ENCODE peak calls at places on chromosomes 1 and 21, in ten cellular contexts. M is A549; W is endodermal cell; K is neuronal stem cell; D is CD8-positive, alpha-beta T cell; T is AG04450; G is left lung; C is ovary; Q is SJCRH30; E is uterus. J is an unnamed sample. For H3K9me3, the result is how much of the 10 kb centered on the place peaks cover.

GRCh38 chr1:151352001-151352718 is 5.1 kb upstream of the RFX5 start:
- DNase-seq in M (peak), W (no peak), K (no peak), D (no peak), T (no peak), G (no peak), C (no peak), Q (peak), E (no peak), J (no peak)

GRCh38 chr21:32726742-32727477 is 903 bp downstream of the SYNJ1 start:
- DNase-seq in M (peak), W (peak), K (peak), D (no peak), T (no peak), G (peak), C (no peak), Q (peak), E (no peak), J (peak)

GRCh38 chr21:26945916-26946315 is 21.0 kb downstream of the ADAMTS5 start:
- DNase-seq in M (no peak), W (peak), K (no peak), D (no peak), T (no peak), G (peak), C (peak), Q (no peak), E (peak), J (no peak)

GRCh38 chr1:179217943-179218507 is 11.5 kb downstream of the ABL2 start:
- DNase-seq in M (no peak), W (no peak), K (no peak), D (no peak), T (no peak), G (no peak), C (no peak), Q (no peak), E (no peak), J (no peak)

GRCh38 chr1:173507847-173508209 is 30.7 kb downstream of the PRDX6 start:
- DNase-seq in M (no peak), W (no peak), K (no peak), D (no peak), T (no peak), G (no peak), C (no peak), Q (no peak), E (no peak), J (no peak)

GRCh38 chr1:41751804-41752513 is 166.8 kb downstream of the HIVEP3 start:
- DNase-seq in M (no peak), W (no peak), K (no peak), D (no peak), T (no peak), G (no peak), C (no peak), Q (no peak), E (no peak), J (no peak)

GRCh38 chr1:238677567-238677966 is 708.8 kb upstream of the CHRM3 start:
- DNase-seq in M (no peak), W (no peak), K (no peak), D (no peak), T (no peak), G (no peak), C (no peak), Q (no peak), E (no peak), J (no peak)

GRCh38 chr1:89847191-89847729 is 26.4 kb downstream of the LRRC8D start:
- DNase-seq in M (no peak), W (no peak), K (no peak), D (no peak), T (no peak), G (no peak), C (no peak), Q (no peak), E (no peak), J (no peak)

GRCh38 chr1:85940621-85941306 is 215.8 kb downstream of the COL24A1 start:
- DNase-seq in M (no peak), W (no peak), K (no peak), D (no peak), T (peak), G (no peak), C (no peak), Q (no peak), E (no peak), J (no peak)

GRCh38 chr21:21247441-21247840 is 249.2 kb downstream of the NCAM2 start:
- DNase-seq in M (no peak), W (no peak), K (no peak), D (no peak), T (no peak), G (no peak), C (no peak), Q (no peak), E (no peak), J (no peak)

GRCh38 chr1:26161408-26162219 is 2.7 kb downstream of the FAM110D start:
- DNase-seq in M (peak), W (peak), K (no peak), D (no peak), T (no peak), G (no peak), C (peak), Q (no peak), E (peak), J (peak)

DNA sequence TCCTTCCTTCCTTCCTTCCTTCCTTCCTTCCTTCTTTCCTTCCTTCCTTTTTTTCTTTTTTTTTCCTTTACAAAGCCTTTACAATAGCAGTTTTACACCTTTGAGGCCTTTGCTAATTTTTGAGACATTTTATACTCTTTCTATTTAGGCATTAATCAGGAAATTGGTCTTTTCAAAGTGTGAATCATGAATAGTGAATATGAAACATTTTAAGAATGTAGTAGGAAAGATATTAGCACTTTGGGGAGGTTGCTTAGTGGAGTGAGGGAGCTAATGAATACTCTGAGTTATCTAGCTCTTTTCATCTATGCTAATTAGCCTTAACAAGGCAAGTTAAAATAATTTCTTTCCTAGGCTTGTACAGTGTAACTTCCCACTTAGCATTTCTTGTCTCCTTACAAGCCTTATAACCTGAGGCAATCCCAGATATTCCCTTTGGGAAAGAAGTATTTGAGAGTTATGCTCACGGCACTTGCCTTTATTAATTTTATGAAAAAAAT is 122.5 kb downstream of the NTNG1 start:
- DNase-seq in M (no peak), W (no peak), K (no peak), D (no peak), T (no peak), G (no peak), C (no peak), Q (no peak), E (no peak), J (no peak)
- H3K27ac ChIP-seq in M (no peak), W (no peak), K (no peak), D (no peak), T (no peak), G (no peak), C (no peak), Q (no peak), E (no peak), J (no peak)

DNA sequence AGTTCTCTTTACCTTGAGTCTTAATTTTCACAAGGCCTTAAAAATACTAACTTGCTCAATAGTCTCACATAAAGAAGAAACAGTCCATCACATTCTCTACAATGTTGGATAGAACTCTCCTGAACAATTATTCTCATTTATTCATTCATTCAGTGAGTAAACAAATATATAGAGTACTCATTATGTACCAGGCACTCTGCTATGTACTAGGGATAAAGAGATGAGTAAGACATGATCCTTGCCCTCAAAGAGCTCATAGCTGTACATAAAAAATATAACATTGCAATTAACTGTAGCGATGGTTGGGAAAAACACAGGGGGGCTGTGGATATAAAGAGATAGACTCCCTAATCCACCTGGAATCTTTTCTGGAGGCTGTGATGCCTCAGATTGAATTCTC is 586.9 kb upstream of the BEND5 start:
- DNase-seq in M (no peak), W (no peak), K (no peak), D (no peak), T (no peak), G (no peak), C (no peak), Q (no peak), E (no peak), J (no peak)
- H3K9me3 ChIP-seq in M (under half), W (half or more), K (under half), D (under half), T (under half), G (under half), C (under half), Q (under half), E (under half), J (under half)

GRCh38 chr1:61951731-61952585 is 209.7 kb downstream of the PATJ start:
- DNase-seq in M (no peak), W (peak), K (peak), D (no peak), T (no peak), G (no peak), C (no peak), Q (peak), E (no peak), J (no peak)

GRCh38 chr1:61953076-61953789 is 211.0 kb downstream of the PATJ start:
- DNase-seq in M (no peak), W (no peak), K (no peak), D (no peak), T (no peak), G (no peak), C (no peak), Q (no peak), E (no peak), J (no peak)

GRCh38 chr1:61950418-61950817 is 208.1 kb downstream of the PATJ start:
- DNase-seq in M (peak), W (no peak), K (no peak), D (no peak), T (no peak), G (no peak), C (no peak), Q (peak), E (no peak), J (no peak)

GRCh38 chr1:61953790-61954150 is 211.5 kb downstream of the PATJ start:
- DNase-seq in M (no peak), W (no peak), K (no peak), D (no peak), T (no peak), G (no peak), C (no peak), Q (no peak), E (no peak), J (no peak)

GRCh38 chr1:61952675-61953074 is 210.4 kb downstream of the PATJ start:
- DNase-seq in M (no peak), W (no peak), K (no peak), D (no peak), T (no peak), G (no peak), C (no peak), Q (no peak), E (no peak), J (no peak)
- H3K27ac ChIP-seq in M (no peak), W (no peak), K (no peak), D (no peak), T (no peak), G (no peak), C (no peak), Q (no peak), E (no peak), J (no peak)

GRCh38 chr1:152817309-152817708 is 5.5 kb downstream of the LCE1B start:
- DNase-seq in M (no peak), W (no peak), K (no peak), D (no peak), T (no peak), G (no peak), C (no peak), Q (no peak), E (no peak), J (no peak)
- H3K9me3 ChIP-seq in M (under half), W (half or more), K (under half), D (under half), T (under half), G (under half), C (under half), Q (under half), E (under half), J (under half)

GRCh38 chr21:45945066-45945867 is 36.3 kb upstream of the COL6A1 start:
- DNase-seq in M (no peak), W (no peak), K (no peak), D (no peak), T (no peak), G (no peak), C (no peak), Q (no peak), E (no peak), J (no peak)
- H3K27ac ChIP-seq in M (no peak), W (no peak), K (no peak), D (no peak), T (no peak), G (no peak), C (no peak), Q (no peak), E (no peak), J (no peak)

DNA sequence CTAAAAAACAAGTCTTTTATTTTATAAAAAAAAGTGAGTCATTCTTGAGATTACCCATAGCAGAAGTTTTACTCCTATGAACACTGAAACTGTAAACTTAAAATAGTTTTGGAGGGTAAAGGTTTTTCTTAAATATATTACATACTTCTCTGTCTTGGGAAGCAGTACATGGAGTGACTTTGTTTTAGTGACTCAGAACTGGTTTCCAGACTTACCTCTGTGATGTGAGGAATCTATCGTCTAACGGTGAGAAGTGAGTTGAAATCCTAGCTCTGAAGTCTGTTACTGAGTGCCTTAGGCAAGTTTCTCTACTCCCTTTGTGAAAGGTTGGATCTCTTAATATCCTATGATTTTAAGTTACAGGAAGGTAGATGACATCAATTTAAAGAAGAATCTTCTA is 176.3 kb upstream of the POU3F1 start:
- DNase-seq in M (no peak), W (no peak), K (no peak), D (no peak), T (no peak), G (no peak), C (no peak), Q (no peak), E (no peak), J (no peak)
- H3K9me3 ChIP-seq in M (under half), W (under half), K (under half), D (under half), T (under half), G (under half), C (under half), Q (under half), E (under half), J (under half)

GRCh38 chr21:43337901-43338655 is 88.9 kb downstream of the SIK1 start:
- DNase-seq in M (no peak), W (no peak), K (no peak), D (no peak), T (no peak), G (no peak), C (no peak), Q (no peak), E (no peak), J (no peak)
- H3K27ac ChIP-seq in M (peak), W (no peak), K (no peak), D (no peak), T (no peak), G (no peak), C (no peak), Q (no peak), E (no peak), J (no peak)

GRCh38 chr1:50419192-50419906 is 3.9 kb downstream of the DMRTA2 start:
- DNase-seq in M (no peak), W (peak), K (peak), D (no peak), T (no peak), G (no peak), C (no peak), Q (no peak), E (no peak), J (peak)

GRCh38 chr1:50417946-50418599 is 5.2 kb downstream of the DMRTA2 start:
- DNase-seq in M (no peak), W (no peak), K (no peak), D (no peak), T (no peak), G (no peak), C (no peak), Q (no peak), E (no peak), J (no peak)

GRCh38 chr1:50417487-50417886 is 5.8 kb downstream of the DMRTA2 start:
- DNase-seq in M (no peak), W (peak), K (no peak), D (no peak), T (no peak), G (no peak), C (no peak), Q (no peak), E (no peak), J (no peak)

GRCh38 chr1:50419907-50420248 is 3.4 kb downstream of the DMRTA2 start:
- DNase-seq in M (no peak), W (no peak), K (no peak), D (no peak), T (no peak), G (no peak), C (no peak), Q (no peak), E (no peak), J (no peak)

GRCh38 chr1:50418600-50419109 is 4.6 kb downstream of the DMRTA2 start:
- DNase-seq in M (no peak), W (peak), K (peak), D (no peak), T (no peak), G (no peak), C (no peak), Q (no peak), E (no peak), J (no peak)
- H3K9me3 ChIP-seq in M (under half), W (under half), K (under half), D (under half), T (under half), G (under half), C (under half), Q (under half), E (under half), J (under half)

GRCh38 chr1:180271640-180272255 is 41.7 kb downstream of the LHX4 start:
- DNase-seq in M (no peak), W (peak), K (no peak), D (no peak), T (no peak), G (no peak), C (no peak), Q (peak), E (no peak), J (no peak)

GRCh38 chr1:180270767-180271639 is 40.9 kb downstream of the LHX4 start:
- DNase-seq in M (no peak), W (peak), K (no peak), D (no peak), T (peak), G (no peak), C (peak), Q (peak), E (no peak), J (no peak)

GRCh38 chr1:180267761-180268555 is 37.9 kb downstream of the LHX4 start:
- DNase-seq in M (no peak), W (peak), K (no peak), D (no peak), T (no peak), G (no peak), C (no peak), Q (peak), E (no peak), J (no peak)

GRCh38 chr1:180268556-180269044 is 38.5 kb downstream of the LHX4 start:
- DNase-seq in M (no peak), W (peak), K (no peak), D (no peak), T (no peak), G (no peak), C (no peak), Q (peak), E (no peak), J (no peak)

GRCh38 chr1:180269848-180270766 is 40.0 kb downstream of the LHX4 start:
- DNase-seq in M (peak), W (peak), K (no peak), D (no peak), T (no peak), G (no peak), C (no peak), Q (peak), E (no peak), J (peak)
- H3K27ac ChIP-seq in M (no peak), W (no peak), K (peak), D (no peak), T (no peak), G (no peak), C (no peak), Q (peak), E (no peak), J (no peak)

GRCh38 chr1:32622205-32622604 is 28.1 kb downstream of the ZBTB8OS start:
- DNase-seq in M (no peak), W (no peak), K (no peak), D (no peak), T (no peak), G (no peak), C (no peak), Q (no peak), E (no peak), J (no peak)

GRCh38 chr1:32626176-32626575 is 24.2 kb downstream of the ZBTB8OS start:
- DNase-seq in M (no peak), W (no peak), K (no peak), D (no peak), T (no peak), G (no peak), C (no peak), Q (no peak), E (no peak), J (no peak)

GRCh38 chr1:32622806-32623694 is 27.3 kb downstream of the ZBTB8OS start:
- DNase-seq in M (no peak), W (no peak), K (no peak), D (no peak), T (no peak), G (no peak), C (no peak), Q (no peak), E (no peak), J (no peak)

GRCh38 chr1:32623775-32624174 is 26.6 kb downstream of the ZBTB8OS start:
- DNase-seq in M (no peak), W (no peak), K (no peak), D (no peak), T (no peak), G (no peak), C (no peak), Q (no peak), E (no peak), J (no peak)

DNA sequence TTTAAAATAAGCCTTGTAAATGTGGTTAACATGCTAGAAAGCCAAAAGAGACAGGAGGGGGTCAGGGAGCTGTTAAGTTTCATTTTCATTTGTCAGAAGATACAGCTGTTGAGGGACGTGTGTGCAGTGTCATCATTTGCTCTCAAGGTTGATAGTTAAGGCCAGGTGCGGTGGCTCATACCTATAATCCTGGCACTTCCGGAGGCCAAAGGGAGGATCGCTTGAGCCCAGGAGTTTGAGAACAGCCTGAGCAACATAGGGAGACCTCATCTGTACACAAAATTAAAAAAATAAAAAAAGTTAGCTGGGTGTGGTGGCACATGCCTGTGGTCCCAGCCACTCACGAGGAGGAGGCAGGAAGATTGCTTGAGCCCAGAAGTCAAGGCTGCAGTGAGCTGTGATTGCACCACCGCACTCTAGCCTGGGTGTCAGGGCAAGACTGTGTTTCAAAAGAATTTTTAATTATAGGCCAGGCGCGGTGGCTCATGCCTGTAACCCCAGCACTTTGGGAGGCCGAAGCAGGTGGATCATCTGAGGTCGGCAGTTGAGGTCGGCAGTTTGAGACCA is 22.7 kb downstream of the ZBTB8OS start:
- DNase-seq in M (no peak), W (no peak), K (no peak), D (no peak), T (no peak), G (no peak), C (no peak), Q (peak), E (no peak), J (no peak)
- H3K9me3 ChIP-seq in M (under half), W (under half), K (under half), D (under half), T (under half), G (under half), C (under half), Q (under half), E (under half), J (under half)

J was measured in WERI-Rb-1.